ENCODE peak calls at places on chromosomes 7 and 10, in six cellular contexts. T is GM12865; R is NCI-H524; O is EL; S is NB4; D is stimulated activated CD4-positive, alpha-beta T cell treated with anti-CD3 and anti-CD28 coated beads, TNF-alpha, amount 100 ng/mL, for 4 hours. N is an unnamed sample.
A peak's percentile ranks its signal among the peaks of the same experiment; 100 is the strongest.

GRCh38 chr10:11861811-11862210 is 38.7 kb downstream of the PROSER2 start:
- DNase-seq in S (no peak), D (no peak), T (no peak), O (no peak), R (no peak), N (no peak)

GRCh38 chr10:10911471-10911921 is 106.2 kb upstream of the CELF2 start:
- DNase-seq in R (no peak), D (no peak), O (peak; percentile 94), S (no peak), T (no peak), N (peak; percentile 85)

GRCh38 chr7:117669818-117670217 is 190.0 kb downstream of the CFTR start:
- DNase-seq in D (no peak), T (no peak), S (no peak), R (no peak), O (no peak), N (no peak)

GRCh38 chr7:45978010-45978681 is 57.1 kb upstream of the IGFBP3 start:
- DNase-seq in D (no peak), S (peak; percentile 43), T (peak; percentile 60), O (peak; percentile 96), R (no peak), N (peak; percentile 97)

GRCh38 chr10:118590334-118590733 is 5.1 kb downstream of the PRLHR start:
- DNase-seq in D (no peak), S (no peak), T (no peak), O (peak; percentile 12), R (peak; percentile 39), N (no peak)

GRCh38 chr10:113053881-113054280 is 103.8 kb downstream of the TCF7L2 start:
- DNase-seq in T (no peak), S (no peak), D (no peak), O (no peak), R (no peak), N (no peak)

GRCh38 chr7:36766451-36766850 is 42.2 kb upstream of the AOAH start:
- DNase-seq in D (no peak), S (no peak), T (no peak), R (no peak), O (no peak), N (no peak)

GRCh38 chr7:19110778-19111175 is 6.7 kb downstream of the TWIST1 start:
- DNase-seq in O (peak; percentile 41), T (no peak), D (no peak), R (no peak), S (no peak), N (no peak)

GRCh38 chr10:72337039-72337629 is 17.6 kb downstream of the DNAJB12 start:
- DNase-seq in D (no peak), S (peak; percentile 71), O (peak; percentile 63), T (peak; percentile 63), R (no peak), N (peak; percentile 84)

N was measured in LHCN-M2.